ENCODE peak calls at places on chromosome 20, in four cellular contexts. V is IMR-90, C is PC-3, X is fibroblast of lung. K is an unnamed sample.

GRCh38 chr20:3222635-3223600 is 13.6 kb downstream of the ITPA start:
- DNase-seq in V (no peak), C (peak), X (no peak), K (peak)

GRCh38 chr20:37243937-37244571 is 17.6 kb downstream of the GHRH start:
- DNase-seq in V (no peak), X (peak), C (no peak), K (no peak)

GRCh38 chr20:23042270-23042669 is 7.2 kb downstream of the SSTR4 start:
- DNase-seq in C (no peak), X (no peak), V (no peak), K (no peak)

GRCh38 chr20:11970243-11970836 is 52.6 kb downstream of the BTBD3 start:
- DNase-seq in C (no peak), X (no peak), V (no peak), K (no peak)

GRCh38 chr20:37207176-37207575 is 27.8 kb upstream of the MROH8 start:
- DNase-seq in C (no peak), X (no peak), V (no peak), K (no peak)

GRCh38 chr20:49790077-49790798 is 22.4 kb upstream of the SLC9A8 start:
- DNase-seq in X (peak), V (peak), C (peak), K (peak)

GRCh38 chr20:41287327-41287726 is 30.2 kb downstream of the ZHX3 start:
- DNase-seq in X (peak), V (peak), C (peak), K (no peak)

GRCh38 chr20:40897177-40897700 is 131.4 kb upstream of the TOP1 start:
- DNase-seq in V (peak), X (peak), C (no peak), K (peak)

GRCh38 chr20:20293986-20294385 is 73.9 kb upstream of the INSM1 start:
- DNase-seq in C (no peak), V (no peak), X (no peak), K (no peak)

GRCh38 chr20:49956689-49957443 is 20.7 kb downstream of the RNF114 start:
- DNase-seq in C (no peak), V (no peak), X (no peak), K (no peak)

DNA sequence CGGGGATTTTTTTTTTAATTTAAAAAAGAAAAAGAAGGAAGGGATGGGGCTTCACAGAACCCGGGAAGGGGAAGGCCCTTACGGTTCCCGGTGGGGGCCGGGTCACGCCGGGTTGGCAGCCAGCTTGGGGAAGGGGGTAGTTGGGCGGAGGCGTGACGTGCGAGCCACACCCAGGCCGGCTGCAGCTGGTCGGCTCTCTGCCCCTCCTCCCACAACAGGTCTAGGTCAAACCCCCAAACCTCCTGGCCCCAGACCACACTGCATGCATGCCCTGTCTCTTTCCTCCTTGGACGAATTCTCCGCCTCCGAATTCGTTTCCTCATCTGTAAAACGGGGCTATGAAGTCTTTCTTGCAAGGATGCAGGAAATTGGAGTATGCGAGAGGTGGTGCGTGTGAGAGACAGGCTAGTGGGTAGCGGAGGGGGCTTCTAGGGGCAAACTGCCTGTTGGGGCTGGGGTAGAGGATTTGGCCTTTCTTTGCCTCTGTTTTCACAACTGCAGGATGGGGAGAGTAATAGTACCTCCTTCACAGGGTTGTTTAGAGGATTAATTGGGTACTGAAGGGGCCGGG is 835 bp downstream of the HCK start:
- DNase-seq in X (no peak), C (no peak), V (no peak), K (no peak)
- TF ChIP-seq CTCF in X (no peak), C (no peak), V (no peak), K (no peak)

DNA sequence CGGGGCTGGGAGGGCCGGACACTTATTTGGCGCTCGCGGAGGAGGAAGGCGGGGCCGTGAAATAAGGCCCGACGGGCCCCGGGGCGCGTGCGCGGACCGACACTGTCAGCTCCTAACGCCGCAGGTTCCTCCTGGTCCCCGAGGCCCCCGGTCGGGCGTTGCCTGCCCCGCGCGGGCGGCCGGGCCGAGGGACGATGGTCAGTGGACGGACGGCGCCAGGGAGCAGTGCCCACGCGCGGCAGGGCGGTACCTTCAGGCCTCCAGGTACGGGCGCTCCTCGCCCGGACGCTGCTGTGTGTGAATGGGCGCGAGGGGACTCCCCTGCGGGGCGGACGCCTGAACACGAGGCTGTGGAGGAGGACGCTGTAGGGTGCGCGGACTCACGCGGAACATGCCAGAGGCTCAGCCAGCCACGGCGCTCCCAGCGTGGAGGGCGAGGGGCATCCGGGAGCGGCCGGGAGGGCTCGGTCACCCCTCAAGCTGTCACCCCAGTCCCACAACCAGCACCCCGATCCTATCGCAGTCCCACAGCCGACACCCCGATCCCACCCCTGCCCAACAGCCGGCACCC is 313 bp upstream of the GMEB2 start:
- DNase-seq in C (peak), V (peak), X (peak), K (peak)
- H2AFZ ChIP-seq in C (peak), V (peak), X (peak), K (peak)

GRCh38 chr20:33005132-33005566 is 916 bp upstream of the SUN5 start:
- DNase-seq in C (peak), V (peak), X (peak), K (no peak)
- TF ChIP-seq CTCF in C (peak), V (peak), X (peak), K (peak)

GRCh38 chr20:18908109-18908508 is 94.5 kb downstream of the SCP2D1 start:
- DNase-seq in V (no peak), X (no peak), C (no peak), K (no peak)
- H2AFZ ChIP-seq in V (no peak), X (no peak), C (no peak), K (no peak)

DNA sequence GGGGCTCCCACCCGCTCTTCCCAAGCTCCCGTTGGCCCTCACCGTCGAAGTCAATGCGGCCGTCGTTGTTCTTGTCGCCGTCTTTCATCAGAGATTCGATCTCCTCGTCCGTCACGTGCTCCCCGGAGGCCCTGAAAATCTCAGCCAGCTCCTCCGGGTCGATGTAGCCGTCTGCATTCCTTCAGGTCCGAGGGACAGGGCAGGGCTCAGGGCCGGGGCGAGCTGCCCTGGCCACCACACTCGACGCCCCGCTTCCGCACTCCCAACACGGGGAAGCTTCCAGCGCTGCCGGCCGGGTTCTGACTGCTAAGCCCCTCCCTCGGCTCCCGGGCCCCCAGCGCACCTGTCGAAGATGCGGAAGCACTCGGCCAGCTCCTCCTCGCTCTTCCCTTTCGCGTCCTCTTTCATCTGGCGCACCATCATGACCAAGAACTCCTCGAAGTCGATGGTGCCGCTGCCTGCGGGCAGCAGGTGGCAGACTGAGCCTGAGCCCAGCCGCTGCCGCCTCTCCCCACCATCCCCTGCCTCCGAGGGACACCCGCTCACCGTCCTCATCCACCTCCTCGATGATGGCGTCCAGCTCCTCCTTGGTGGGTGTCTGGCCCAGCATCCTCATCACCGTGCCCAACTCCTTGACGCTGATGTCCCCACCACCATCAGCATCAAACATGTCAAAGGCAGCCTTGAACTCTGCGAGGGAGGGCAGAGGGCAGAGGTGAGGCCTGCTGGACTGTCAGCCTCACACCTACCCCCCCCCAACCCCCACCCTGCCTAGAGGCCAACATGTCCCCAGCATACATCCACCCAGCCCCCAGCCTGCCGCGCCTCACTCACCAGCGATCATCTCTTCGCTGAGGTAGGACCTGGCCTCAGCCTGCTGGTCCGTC is 2.9 kb downstream of the TNNC2 start:
- DNase-seq in C (peak), X (peak), V (no peak), K (peak)
- TF ChIP-seq CTCF in C (peak), X (peak), V (peak), K (peak)

GRCh38 chr20:6600336-6600735 is 167.2 kb upstream of the BMP2 start:
- DNase-seq in V (no peak), C (no peak), X (no peak), K (no peak)

GRCh38 chr20:6599876-6600275 is 167.6 kb upstream of the BMP2 start:
- DNase-seq in V (peak), C (peak), X (no peak), K (no peak)

GRCh38 chr20:6590891-6591679 is 176.4 kb upstream of the BMP2 start:
- DNase-seq in V (peak), C (peak), X (peak), K (no peak)

DNA sequence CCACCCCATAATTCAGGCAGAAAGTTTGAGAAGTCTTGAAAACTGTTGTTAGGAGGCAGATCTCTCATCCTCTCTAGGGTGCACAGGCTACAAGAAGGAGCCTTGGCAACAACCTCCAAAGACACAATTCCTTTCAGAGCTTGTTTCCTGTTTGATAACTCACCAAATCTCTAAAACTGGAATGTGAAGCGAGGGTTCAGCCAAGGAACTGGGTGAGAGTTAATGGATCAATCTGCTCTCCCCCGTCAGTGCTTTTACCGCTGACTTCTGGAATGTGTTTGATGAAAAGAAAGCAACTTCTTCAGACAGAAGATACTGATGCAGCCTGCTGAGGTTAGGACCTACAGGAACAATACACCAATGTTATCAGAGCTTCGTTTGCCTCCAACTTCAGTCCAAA is 171.8 kb upstream of the BMP2 start:
- DNase-seq in V (peak), C (no peak), X (peak), K (no peak)
- H2AFZ ChIP-seq in V (no peak), C (no peak), X (no peak), K (no peak)

GRCh38 chr20:38316341-38316740 is 12.4 kb downstream of the BPI start:
- DNase-seq in V (no peak), C (no peak), X (no peak), K (no peak)

GRCh38 chr20:38311100-38311499 is 7.1 kb downstream of the BPI start:
- DNase-seq in C (no peak), X (no peak), V (no peak), K (no peak)

GRCh38 chr20:38313676-38314075 is 9.7 kb downstream of the BPI start:
- DNase-seq in V (no peak), X (no peak), C (no peak), K (no peak)

GRCh38 chr20:38317422-38317821 is 13.5 kb downstream of the BPI start:
- DNase-seq in X (no peak), C (no peak), V (no peak), K (no peak)

GRCh38 chr20:38315290-38315966 is 11.5 kb downstream of the BPI start:
- DNase-seq in V (peak), C (peak), X (peak), K (no peak)
- TF ChIP-seq CTCF in V (no peak), C (peak), X (peak), K (peak)

GRCh38 chr20:10902836-10903410 is 229.1 kb upstream of the JAG1 start:
- DNase-seq in X (no peak), C (no peak), V (no peak), K (no peak)
- H2AFZ ChIP-seq in X (no peak), C (no peak), V (no peak), K (no peak)

DNA sequence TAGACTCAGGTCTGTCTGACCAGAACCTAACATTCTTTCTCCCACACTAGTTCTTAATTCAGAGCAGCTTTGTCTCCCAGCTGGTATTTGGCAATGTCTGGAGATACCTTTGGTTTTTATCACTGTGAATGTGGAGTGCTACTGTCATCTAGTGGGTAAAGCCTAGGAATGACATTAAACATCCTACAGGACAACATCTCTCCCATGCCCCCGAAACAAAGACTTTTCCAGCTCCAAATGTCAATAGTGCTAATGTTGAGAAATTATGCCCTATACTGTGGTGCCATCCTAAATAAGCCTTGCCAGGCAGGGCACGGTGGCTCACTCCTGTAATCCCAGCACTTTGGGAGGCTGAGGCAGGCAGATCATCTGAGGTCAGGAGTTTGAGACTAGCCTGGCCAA is 4.2 kb upstream of the TTPAL start:
- DNase-seq in X (peak), V (peak), C (peak), K (peak)
- TF ChIP-seq CTCF in X (peak), V (peak), C (peak), K (peak)

GRCh38 chr20:44390280-44390679 is 34.8 kb downstream of the HNF4A start:
- DNase-seq in V (no peak), C (no peak), X (no peak), K (no peak)
- H2AFZ ChIP-seq in V (no peak), C (no peak), X (no peak), K (no peak)